ENCODE peak calls at places on chromosomes 16 and 17, in five cellular contexts. Z is AG10803, Q is lung, J is GM13976, T is upper lobe of right lung. H is an unnamed sample.

GRCh38 chr17:6254036-6254435 is 180.9 kb downstream of the AIPL1 start:
- DNase-seq in Z (no peak), T (no peak), J (no peak), Q (no peak), H (no peak)

GRCh38 chr17:66275651-66276050 is 26.8 kb upstream of the PRKCA start:
- DNase-seq in J (no peak), Z (peak; percentile 90), Q (no peak), T (no peak), H (no peak)

GRCh38 chr17:68054296-68054900 is 18.9 kb downstream of the KPNA2 start:
- DNase-seq in Q (peak; percentile 57), J (no peak), T (no peak), Z (peak; percentile 94), H (no peak)

GRCh38 chr16:1794221-1794871 is 841 bp upstream of the IGFALS start:
- DNase-seq in J (no peak), Q (no peak), Z (no peak), T (peak; percentile 82), H (no peak)

GRCh38 chr16:85915125-85915845 is 16.3 kb downstream of the IRF8 start:
- DNase-seq in Z (no peak), T (peak; percentile 60), Q (no peak), J (no peak), H (no peak)

GRCh38 chr16:6682142-6682811 is 650.4 kb upstream of the RBFOX1 start:
- DNase-seq in J (peak; percentile 26), T (peak; percentile 68), Q (no peak), Z (no peak), H (no peak)

GRCh38 chr17:77422104-77422782 is 281.5 kb downstream of the SEC14L1 start:
- DNase-seq in T (no peak), Z (no peak), Q (no peak), J (no peak), H (no peak)

GRCh38 chr17:81572499-81573030 is 20.4 kb upstream of the FAAP100 start:
- DNase-seq in Q (no peak), Z (no peak), J (no peak), T (no peak), H (no peak)

GRCh38 chr16:28875134-28876015 is 2.9 kb upstream of the ATP2A1 start:
- DNase-seq in Z (no peak), Q (no peak), T (no peak), J (no peak), H (no peak)

GRCh38 chr17:76725580-76726230 is 701 bp downstream of the JMJD6 start:
- DNase-seq in J (peak; percentile 77), T (peak; percentile 92), Z (peak; percentile 73), Q (peak; percentile 72), H (peak; percentile 69)

GRCh38 chr16:15676506-15676905 is 26.5 kb downstream of the NDE1 start:
- DNase-seq in Q (no peak), J (no peak), T (no peak), Z (no peak), H (no peak)

GRCh38 chr17:31248986-31249385 is 48.1 kb downstream of the OMG start:
- DNase-seq in J (no peak), T (no peak), Z (peak; percentile 74), Q (no peak), H (no peak)

GRCh38 chr17:39018267-39019134 is 51.3 kb upstream of the FBXO47 start:
- DNase-seq in Z (no peak), T (no peak), Q (no peak), J (peak; percentile 47), H (peak; percentile 29)

GRCh38 chr16:4734730-4735575 is 616 bp downstream of the DNAAF8 start:
- DNase-seq in Z (peak; percentile 69), Q (peak; percentile 91), T (peak; percentile 95), J (peak; percentile 96), H (peak; percentile 96)

GRCh38 chr16:2751577-2752034 is 832 bp upstream of the SRRM2 start:
- DNase-seq in Q (no peak), Z (no peak), J (peak; percentile 87), T (no peak), H (peak; percentile 83)

GRCh38 chr17:12643812-12644211 is 21.9 kb upstream of the MYOCD start:
- DNase-seq in T (no peak), Q (no peak), J (no peak), Z (no peak), H (no peak)

GRCh38 chr17:70577456-70577855 is 408.1 kb downstream of the KCNJ2 start:
- DNase-seq in T (no peak), Q (no peak), J (no peak), Z (no peak), H (no peak)

GRCh38 chr17:16013943-16014407 is 14.4 kb downstream of the TTC19 start:
- DNase-seq in Q (no peak), Z (peak; percentile 54), T (no peak), J (no peak), H (no peak)

GRCh38 chr17:81990836-81991683 is 13.6 kb downstream of the ASPSCR1 start:
- DNase-seq in T (no peak), Z (no peak), Q (no peak), J (no peak), H (no peak)

GRCh38 chr17:80263253-80264047 is 2.8 kb downstream of the RNF213 start:
- DNase-seq in Q (peak; percentile 92), T (peak; percentile 87), Z (peak; percentile 87), J (peak; percentile 91), H (peak; percentile 88)

GRCh38 chr16:71540-72341 is 690 bp downstream of the RHBDF1 start:
- DNase-seq in J (no peak), Z (peak; percentile 77), T (peak; percentile 81), Q (peak; percentile 75), H (no peak)

GRCh38 chr16:1713933-1714332 is 7.9 kb downstream of the MAPK8IP3 start:
- DNase-seq in Z (no peak), J (peak; percentile 76), Q (no peak), T (no peak), H (peak; percentile 55)

GRCh38 chr17:31677681-31678080 is 181.4 kb downstream of the COPRS start:
- DNase-seq in Z (no peak), T (no peak), Q (no peak), J (no peak), H (no peak)

GRCh38 chr16:77758508-77758907 is 29.9 kb upstream of the VAT1L start:
- DNase-seq in Q (no peak), J (no peak), T (no peak), Z (no peak), H (no peak)

GRCh38 chr16:11833951-11834695 is 17.2 kb downstream of the RSL1D1 start:
- DNase-seq in J (no peak), Q (no peak), Z (peak; percentile 73), T (no peak), H (no peak)

GRCh38 chr16:85392756-85393673 is 220.1 kb upstream of the GSE1 start:
- DNase-seq in T (peak; percentile 44), J (no peak), Q (no peak), Z (no peak), H (no peak)

DNA sequence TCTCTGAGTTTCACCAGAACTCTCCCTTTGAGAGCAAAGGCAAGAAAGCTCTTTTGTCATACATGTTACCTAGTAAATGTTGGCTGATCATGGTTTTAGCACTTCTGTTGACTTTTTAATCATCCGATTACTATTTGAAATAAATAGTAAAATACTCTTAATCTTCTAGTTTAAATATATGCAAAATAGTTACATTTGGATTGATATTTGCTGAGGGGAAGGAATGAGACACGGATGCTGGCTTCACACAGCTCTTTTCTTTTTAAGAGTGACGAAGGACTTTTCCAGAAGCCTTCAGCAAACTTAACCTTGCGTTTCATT is 9.4 kb downstream of the NFATC3 start:
- DNase-seq in T (no peak), Q (no peak), Z (no peak), J (no peak), H (no peak)
- TF ChIP-seq CTCF in T (no peak), Q (no peak), Z (no peak), J (no peak), H (no peak)

GRCh38 chr17:56674401-56674925 is 81.0 kb downstream of the NOG start:
- DNase-seq in Q (no peak), J (no peak), T (no peak), Z (no peak), H (no peak)
- TF ChIP-seq CTCF in Q (no peak), J (no peak), T (no peak), Z (no peak), H (no peak)

GRCh38 chr16:87855852-87856715 is 13.2 kb downstream of the SLC7A5 start:
- DNase-seq in T (peak; percentile 78), J (no peak), Q (no peak), Z (no peak), H (no peak)
- TF ChIP-seq CTCF in T (no peak), J (no peak), Q (no peak), Z (no peak), H (no peak)

GRCh38 chr17:55420776-55421178 is 858 bp downstream of the MMD start:
- DNase-seq in T (peak; percentile 76), J (peak; percentile 37), Z (no peak), Q (peak; percentile 30), H (peak; percentile 30)
- TF ChIP-seq CTCF in T (no peak), J (no peak), Z (no peak), Q (no peak), H (no peak)

DNA sequence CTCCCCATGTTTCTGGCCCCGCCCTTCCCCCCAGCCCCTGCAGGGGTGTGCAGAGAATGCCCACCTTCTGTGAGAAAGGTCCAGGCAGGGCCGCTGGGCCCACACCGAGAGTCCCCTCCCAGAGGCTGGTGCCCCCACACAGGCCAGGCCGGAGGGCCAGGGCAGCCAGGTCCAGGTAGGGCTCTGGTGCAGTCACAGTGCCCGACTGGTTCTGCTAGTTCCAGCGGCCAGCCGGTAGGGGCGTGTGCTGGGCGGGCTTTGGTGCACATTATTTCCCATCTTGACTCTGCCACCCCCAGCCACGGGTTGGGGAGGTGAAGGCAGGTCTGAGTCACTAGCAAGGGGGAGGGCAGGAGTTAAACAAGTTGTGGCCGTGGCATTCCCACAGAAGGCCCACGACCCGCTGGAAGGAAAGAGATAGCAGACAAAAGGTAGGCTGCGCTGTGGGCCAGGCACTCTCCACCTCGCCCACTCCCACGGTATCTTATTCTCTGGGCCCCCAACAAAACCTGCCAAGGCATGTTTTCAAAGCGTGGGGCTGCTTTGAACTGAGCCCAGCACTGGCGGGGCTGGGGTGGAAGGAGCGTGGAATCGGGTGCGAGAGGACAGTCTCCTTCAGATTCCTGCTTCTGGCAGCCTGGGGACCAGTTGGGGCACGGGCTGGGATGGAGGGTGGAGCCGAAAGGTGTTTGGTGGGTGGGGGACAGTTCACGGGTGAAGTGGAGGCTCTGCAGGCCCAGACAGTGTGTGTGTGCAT is 1.9 kb downstream of the EPN3 start:
- DNase-seq in J (no peak), Q (no peak), Z (no peak), T (no peak), H (no peak)
- TF ChIP-seq CTCF in J (no peak), Q (no peak), Z (peak; percentile 18), T (peak; percentile 31), H (no peak)

DNA sequence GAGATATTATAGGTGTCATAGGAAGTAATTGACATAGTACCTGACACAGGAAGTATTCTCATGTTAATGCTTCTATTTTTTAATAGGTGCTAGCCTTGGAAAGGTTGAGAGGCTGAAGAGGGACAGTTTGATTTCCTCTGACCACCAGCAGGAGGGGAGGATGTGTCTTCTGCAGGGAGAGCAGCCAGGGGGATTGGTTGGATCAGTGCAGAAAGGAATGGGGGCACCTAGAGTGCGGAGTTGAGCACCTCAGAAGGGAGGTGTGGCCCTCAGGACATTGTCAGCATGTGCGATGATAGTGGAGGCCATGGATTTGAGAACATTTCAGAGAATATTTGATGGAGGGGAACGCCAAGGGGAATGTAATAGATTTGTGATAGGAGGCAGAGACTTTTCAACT is 23.4 kb downstream of the HAPSTR1 start:
- DNase-seq in Q (peak; percentile 13), T (no peak), J (no peak), Z (no peak), H (no peak)
- TF ChIP-seq CTCF in Q (no peak), T (no peak), J (no peak), Z (no peak), H (no peak)

H was measured in GM10248.